ENCODE peak calls at places on chromosome 5, in five cellular contexts. One of them, this sample, is unnamed.

GRCh38 chr5:170635706-170636105 is 131.9 kb downstream of the KCNIP1 start:
- DNase-seq in kidney: no peak
- DNase-seq in CD8-positive, alpha-beta T cell: no peak
- DNase-seq in thyroid gland: no peak
- DNase-seq in hepatocyte: no peak
- DNase-seq in this sample: no peak

GRCh38 chr5:41955432-41956024 is 30.4 kb downstream of the FBXO4 start:
- DNase-seq in thyroid gland: no peak
- DNase-seq in CD8-positive, alpha-beta T cell: no peak
- DNase-seq in kidney: no peak
- DNase-seq in hepatocyte: no peak
- DNase-seq in this sample: no peak

GRCh38 chr5:154077692-154078091 is 38.9 kb downstream of the MFAP3 start:
- DNase-seq in thyroid gland: peak; percentile 10
- DNase-seq in hepatocyte: peak; percentile 43
- DNase-seq in kidney: no peak
- DNase-seq in CD8-positive, alpha-beta T cell: no peak
- DNase-seq in this sample: no peak

GRCh38 chr5:145025775-145026174 is 809.4 kb downstream of the PRELID2 start:
- DNase-seq in thyroid gland: no peak
- DNase-seq in hepatocyte: no peak
- DNase-seq in CD8-positive, alpha-beta T cell: no peak
- DNase-seq in kidney: no peak
- DNase-seq in this sample: no peak

GRCh38 chr5:151461312-151461711 is 13.9 kb downstream of the SLC36A1 start:
- DNase-seq in thyroid gland: no peak
- DNase-seq in CD8-positive, alpha-beta T cell: no peak
- DNase-seq in kidney: no peak
- DNase-seq in hepatocyte: no peak
- DNase-seq in this sample: no peak

GRCh38 chr5:111113678-111114077 is 21.5 kb downstream of the WDR36 start:
- DNase-seq in CD8-positive, alpha-beta T cell: no peak
- DNase-seq in hepatocyte: no peak
- DNase-seq in thyroid gland: no peak
- DNase-seq in kidney: no peak
- DNase-seq in this sample: no peak

GRCh38 chr5:58620336-58620735 is 37.5 kb downstream of the RAB3C start:
- DNase-seq in CD8-positive, alpha-beta T cell: no peak
- DNase-seq in kidney: no peak
- DNase-seq in hepatocyte: no peak
- DNase-seq in thyroid gland: no peak
- DNase-seq in this sample: no peak

GRCh38 chr5:168585119-168585912 is 6.1 kb upstream of the PANK3 start:
- DNase-seq in hepatocyte: no peak
- DNase-seq in thyroid gland: no peak
- DNase-seq in CD8-positive, alpha-beta T cell: no peak
- DNase-seq in kidney: no peak
- DNase-seq in this sample: no peak

GRCh38 chr5:145218982-145219381 is 616.2 kb downstream of the PRELID2 start:
- DNase-seq in thyroid gland: no peak
- DNase-seq in hepatocyte: no peak
- DNase-seq in kidney: no peak
- DNase-seq in CD8-positive, alpha-beta T cell: no peak
- DNase-seq in this sample: no peak

GRCh38 chr5:124746252-124746915 is at the start of gene ZNF608:
- DNase-seq in kidney: no peak
- DNase-seq in hepatocyte: peak; percentile 63
- DNase-seq in CD8-positive, alpha-beta T cell: no peak
- DNase-seq in thyroid gland: peak; percentile 41
- DNase-seq in this sample: no peak

DNA sequence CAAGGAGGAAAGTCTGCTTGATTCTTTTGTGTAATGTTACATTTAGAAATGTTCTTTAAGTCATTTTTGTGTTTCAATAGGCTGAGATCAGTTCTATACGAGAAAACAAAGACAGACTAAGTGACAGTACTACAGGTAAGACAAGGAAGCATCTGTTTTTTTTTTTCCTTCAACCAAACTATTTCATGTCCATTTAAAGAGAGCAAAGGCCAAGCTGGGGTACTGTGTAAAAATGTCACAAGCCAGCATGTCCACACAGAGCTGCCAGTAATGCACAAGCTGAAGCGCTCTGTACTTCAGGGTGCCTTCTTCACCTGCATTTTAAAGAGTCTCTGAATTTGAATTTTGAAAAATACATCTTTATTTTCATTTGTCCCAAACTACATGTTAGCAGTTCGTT is 20.2 kb upstream of the TTC23L start:
- DNase-seq in kidney: no peak
- DNase-seq in CD8-positive, alpha-beta T cell: no peak
- DNase-seq in thyroid gland: no peak
- DNase-seq in hepatocyte: no peak
- DNase-seq in this sample: no peak
- H3K36me3 ChIP-seq in kidney: peaks cover 13% of the 10 kb centered on the region
- H3K36me3 ChIP-seq in CD8-positive, alpha-beta T cell: no peaks in the 10 kb centered on the region
- H3K36me3 ChIP-seq in thyroid gland: peaks cover 9% of the 10 kb centered on the region
- H3K36me3 ChIP-seq in hepatocyte: no peaks in the 10 kb centered on the region
- H3K36me3 ChIP-seq in this sample: peaks cover 79% of the 10 kb centered on the region

GRCh38 chr5:157485340-157485739 is 25.3 kb downstream of the NIPAL4 start:
- DNase-seq in hepatocyte: no peak
- DNase-seq in thyroid gland: no peak
- DNase-seq in CD8-positive, alpha-beta T cell: no peak
- DNase-seq in kidney: no peak
- DNase-seq in this sample: no peak

GRCh38 chr5:157487358-157487757 is 27.3 kb downstream of the NIPAL4 start:
- DNase-seq in CD8-positive, alpha-beta T cell: no peak
- DNase-seq in hepatocyte: no peak
- DNase-seq in kidney: no peak
- DNase-seq in thyroid gland: no peak
- DNase-seq in this sample: peak; percentile 43

GRCh38 chr5:157484768-157485167 is 24.8 kb downstream of the NIPAL4 start:
- DNase-seq in hepatocyte: no peak
- DNase-seq in thyroid gland: no peak
- DNase-seq in kidney: no peak
- DNase-seq in CD8-positive, alpha-beta T cell: no peak
- DNase-seq in this sample: no peak

GRCh38 chr5:157486861-157487260 is 26.8 kb downstream of the NIPAL4 start:
- DNase-seq in hepatocyte: no peak
- DNase-seq in thyroid gland: no peak
- DNase-seq in kidney: no peak
- DNase-seq in CD8-positive, alpha-beta T cell: no peak
- DNase-seq in this sample: no peak

GRCh38 chr5:157485811-157486739 is 26.1 kb downstream of the NIPAL4 start:
- DNase-seq in thyroid gland: no peak
- DNase-seq in CD8-positive, alpha-beta T cell: no peak
- DNase-seq in kidney: no peak
- DNase-seq in hepatocyte: no peak
- DNase-seq in this sample: peak; percentile 29
- H3K36me3 ChIP-seq in thyroid gland: no peaks in the 10 kb centered on the region
- H3K36me3 ChIP-seq in CD8-positive, alpha-beta T cell: no peaks in the 10 kb centered on the region
- H3K36me3 ChIP-seq in kidney: peaks cover 2% of the 10 kb centered on the region
- H3K36me3 ChIP-seq in hepatocyte: no peaks in the 10 kb centered on the region
- H3K36me3 ChIP-seq in this sample: peaks cover 7% of the 10 kb centered on the region

GRCh38 chr5:40774626-40775025 is 18.9 kb upstream of the TTC33 start:
- DNase-seq in thyroid gland: no peak
- DNase-seq in CD8-positive, alpha-beta T cell: no peak
- DNase-seq in kidney: no peak
- DNase-seq in hepatocyte: no peak
- DNase-seq in this sample: no peak

GRCh38 chr5:40775085-40775845 is 19.5 kb upstream of the TTC33 start:
- DNase-seq in kidney: no peak
- DNase-seq in hepatocyte: no peak
- DNase-seq in thyroid gland: no peak
- DNase-seq in CD8-positive, alpha-beta T cell: no peak
- DNase-seq in this sample: no peak

GRCh38 chr5:40776658-40776977 is 20.9 kb upstream of the TTC33 start:
- DNase-seq in thyroid gland: no peak
- DNase-seq in CD8-positive, alpha-beta T cell: no peak
- DNase-seq in hepatocyte: no peak
- DNase-seq in kidney: no peak
- DNase-seq in this sample: no peak

GRCh38 chr5:40775846-40776657 is 20.3 kb upstream of the TTC33 start:
- DNase-seq in CD8-positive, alpha-beta T cell: no peak
- DNase-seq in hepatocyte: no peak
- DNase-seq in thyroid gland: no peak
- DNase-seq in kidney: no peak
- DNase-seq in this sample: no peak

DNA sequence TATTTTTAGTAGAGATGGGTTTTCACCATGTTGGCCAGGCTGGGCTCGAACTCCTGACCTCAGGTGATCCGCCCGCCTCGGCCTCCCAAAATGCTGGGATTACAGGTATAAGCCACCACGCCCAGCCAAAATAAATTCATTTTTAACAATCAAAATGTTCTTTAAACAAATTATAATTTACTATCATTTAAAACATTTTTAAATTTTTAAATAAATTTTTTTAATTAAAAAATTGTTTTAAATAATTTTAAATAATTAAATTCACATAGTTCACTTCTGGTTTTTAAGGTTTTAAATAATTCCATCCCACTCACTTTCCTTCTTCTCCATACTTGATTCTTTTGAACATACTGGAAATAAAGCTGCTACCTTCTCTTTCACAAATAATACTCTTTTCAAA is 15.0 kb upstream of the TTC33 start:
- DNase-seq in hepatocyte: no peak
- DNase-seq in thyroid gland: no peak
- DNase-seq in CD8-positive, alpha-beta T cell: no peak
- DNase-seq in kidney: no peak
- DNase-seq in this sample: no peak
- H3K36me3 ChIP-seq in hepatocyte: no peaks in the 10 kb centered on the region
- H3K36me3 ChIP-seq in thyroid gland: peaks cover 19% of the 10 kb centered on the region
- H3K36me3 ChIP-seq in CD8-positive, alpha-beta T cell: peaks cover 32% of the 10 kb centered on the region
- H3K36me3 ChIP-seq in kidney: no peaks in the 10 kb centered on the region
- H3K36me3 ChIP-seq in this sample: peaks cover 93% of the 10 kb centered on the region

GRCh38 chr5:141585594-141585993 is 33.2 kb downstream of the DIAPH1 start:
- DNase-seq in kidney: no peak
- DNase-seq in thyroid gland: no peak
- DNase-seq in hepatocyte: no peak
- DNase-seq in CD8-positive, alpha-beta T cell: no peak
- DNase-seq in this sample: no peak

DNA sequence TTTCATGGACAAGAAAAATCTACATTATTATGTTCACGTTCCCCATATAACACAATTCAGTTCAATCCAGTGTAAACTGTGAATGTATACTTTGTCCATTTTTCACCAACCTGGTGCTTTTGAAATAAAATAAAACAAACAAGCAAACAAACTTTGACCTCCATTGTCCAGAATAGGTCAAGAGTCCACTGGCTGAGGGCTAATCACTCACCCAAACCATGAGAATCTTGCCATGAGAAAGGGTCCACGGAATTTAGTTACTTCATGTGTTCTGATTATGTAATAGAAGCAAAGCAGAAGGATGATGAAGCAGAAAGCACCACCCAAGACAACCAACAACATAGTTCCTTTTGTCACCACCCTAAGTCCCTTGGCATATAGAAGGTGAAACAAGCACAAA is 28.7 kb downstream of the DIAPH1 start:
- DNase-seq in hepatocyte: no peak
- DNase-seq in kidney: no peak
- DNase-seq in thyroid gland: no peak
- DNase-seq in CD8-positive, alpha-beta T cell: no peak
- DNase-seq in this sample: no peak
- H3K36me3 ChIP-seq in hepatocyte: no peaks in the 10 kb centered on the region
- H3K36me3 ChIP-seq in kidney: peaks cover 4% of the 10 kb centered on the region
- H3K36me3 ChIP-seq in thyroid gland: peaks cover 4% of the 10 kb centered on the region
- H3K36me3 ChIP-seq in CD8-positive, alpha-beta T cell: peaks cover 21% of the 10 kb centered on the region
- H3K36me3 ChIP-seq in this sample: peaks cover 84% of the 10 kb centered on the region

GRCh38 chr5:134088291-134088690 is 26.2 kb upstream of the TCF7 start:
- DNase-seq in kidney: no peak
- DNase-seq in CD8-positive, alpha-beta T cell: no peak
- DNase-seq in hepatocyte: no peak
- DNase-seq in thyroid gland: no peak
- DNase-seq in this sample: no peak
- H3K36me3 ChIP-seq in kidney: no peaks in the 10 kb centered on the region
- H3K36me3 ChIP-seq in CD8-positive, alpha-beta T cell: no peaks in the 10 kb centered on the region
- H3K36me3 ChIP-seq in hepatocyte: no peaks in the 10 kb centered on the region
- H3K36me3 ChIP-seq in thyroid gland: no peaks in the 10 kb centered on the region
- H3K36me3 ChIP-seq in this sample: no peaks in the 10 kb centered on the region

GRCh38 chr5:138011991-138012390 is 20.9 kb downstream of the FAM13B start:
- DNase-seq in thyroid gland: no peak
- DNase-seq in hepatocyte: no peak
- DNase-seq in kidney: no peak
- DNase-seq in CD8-positive, alpha-beta T cell: no peak
- DNase-seq in this sample: no peak
- H3K36me3 ChIP-seq in thyroid gland: peaks cover 5% of the 10 kb centered on the region
- H3K36me3 ChIP-seq in hepatocyte: peaks cover 3% of the 10 kb centered on the region
- H3K36me3 ChIP-seq in kidney: peaks cover 2% of the 10 kb centered on the region
- H3K36me3 ChIP-seq in CD8-positive, alpha-beta T cell: peaks cover 13% of the 10 kb centered on the region
- H3K36me3 ChIP-seq in this sample: peaks cover 85% of the 10 kb centered on the region

GRCh38 chr5:135349441-135349840 is 49.6 kb downstream of the MACROH2A1 start:
- DNase-seq in thyroid gland: no peak
- DNase-seq in hepatocyte: no peak
- DNase-seq in kidney: no peak
- DNase-seq in CD8-positive, alpha-beta T cell: no peak
- DNase-seq in this sample: no peak
- H3K36me3 ChIP-seq in thyroid gland: peaks cover 5% of the 10 kb centered on the region
- H3K36me3 ChIP-seq in hepatocyte: no peaks in the 10 kb centered on the region
- H3K36me3 ChIP-seq in kidney: peaks cover 12% of the 10 kb centered on the region
- H3K36me3 ChIP-seq in CD8-positive, alpha-beta T cell: peaks cover 23% of the 10 kb centered on the region
- H3K36me3 ChIP-seq in this sample: peaks cover 91% of the 10 kb centered on the region

This sample was measured in RWPE2.